ENCODE peak calls at places on chromosome 14, in ten cellular contexts. One of them, this sample, is unnamed.

GRCh38 chr14:75323571-75323970 is 44.9 kb downstream of the FOS start:
- DNase-seq in HCT116: no peak
- DNase-seq in T follicular helper cell: no peak
- DNase-seq in stimulated activated CD4-positive, alpha-beta T cell treated with anti-CD3 and anti-CD28 coated beads, Interleukin-1b, Interleukin-23, amount 100 ng/mL, for 24 hours: no peak
- DNase-seq in AG09309: no peak
- DNase-seq in LoVo: no peak
- DNase-seq in cardiac septum: no peak
- DNase-seq in mesenchymal stem cell: no peak
- DNase-seq in NCI-H345: no peak
- DNase-seq in fibroblast of the aortic adventitia: peak; percentile 30
- DNase-seq in this sample: no peak

GRCh38 chr14:29927596-29928341 is at the start of gene PRKD1:
- DNase-seq in LoVo: no peak
- DNase-seq in AG09309: no peak
- DNase-seq in NCI-H345: peak; percentile 48
- DNase-seq in fibroblast of the aortic adventitia: peak; percentile 68
- DNase-seq in cardiac septum: peak; percentile 81
- DNase-seq in HCT116: no peak
- DNase-seq in mesenchymal stem cell: peak; percentile 76
- DNase-seq in stimulated activated CD4-positive, alpha-beta T cell treated with anti-CD3 and anti-CD28 coated beads, Interleukin-1b, Interleukin-23, amount 100 ng/mL, for 24 hours: no peak
- DNase-seq in T follicular helper cell: no peak
- DNase-seq in this sample: no peak

GRCh38 chr14:100836053-100836805 is 10.3 kb downstream of the MEG3 start:
- DNase-seq in HCT116: no peak
- DNase-seq in AG09309: no peak
- DNase-seq in NCI-H345: no peak
- DNase-seq in mesenchymal stem cell: no peak
- DNase-seq in cardiac septum: no peak
- DNase-seq in T follicular helper cell: no peak
- DNase-seq in fibroblast of the aortic adventitia: no peak
- DNase-seq in stimulated activated CD4-positive, alpha-beta T cell treated with anti-CD3 and anti-CD28 coated beads, Interleukin-1b, Interleukin-23, amount 100 ng/mL, for 24 hours: no peak
- DNase-seq in LoVo: no peak
- DNase-seq in this sample: no peak

GRCh38 chr14:23076785-23077408 is 18.0 kb downstream of the ACIN1 start:
- DNase-seq in stimulated activated CD4-positive, alpha-beta T cell treated with anti-CD3 and anti-CD28 coated beads, Interleukin-1b, Interleukin-23, amount 100 ng/mL, for 24 hours: no peak
- DNase-seq in AG09309: no peak
- DNase-seq in mesenchymal stem cell: peak; percentile 58
- DNase-seq in cardiac septum: no peak
- DNase-seq in T follicular helper cell: no peak
- DNase-seq in LoVo: no peak
- DNase-seq in NCI-H345: no peak
- DNase-seq in HCT116: no peak
- DNase-seq in fibroblast of the aortic adventitia: peak; percentile 63
- DNase-seq in this sample: no peak

GRCh38 chr14:89801128-89801527 is 153.4 kb downstream of the EFCAB11 start:
- DNase-seq in mesenchymal stem cell: no peak
- DNase-seq in stimulated activated CD4-positive, alpha-beta T cell treated with anti-CD3 and anti-CD28 coated beads, Interleukin-1b, Interleukin-23, amount 100 ng/mL, for 24 hours: no peak
- DNase-seq in fibroblast of the aortic adventitia: no peak
- DNase-seq in HCT116: no peak
- DNase-seq in NCI-H345: no peak
- DNase-seq in LoVo: no peak
- DNase-seq in cardiac septum: no peak
- DNase-seq in T follicular helper cell: no peak
- DNase-seq in AG09309: no peak
- DNase-seq in this sample: no peak

GRCh38 chr14:37588956-37589737 is 5.9 kb downstream of the FOXA1 start:
- DNase-seq in stimulated activated CD4-positive, alpha-beta T cell treated with anti-CD3 and anti-CD28 coated beads, Interleukin-1b, Interleukin-23, amount 100 ng/mL, for 24 hours: no peak
- DNase-seq in AG09309: no peak
- DNase-seq in cardiac septum: no peak
- DNase-seq in HCT116: no peak
- DNase-seq in fibroblast of the aortic adventitia: no peak
- DNase-seq in mesenchymal stem cell: peak; percentile 13
- DNase-seq in NCI-H345: peak; percentile 79
- DNase-seq in LoVo: peak; percentile 41
- DNase-seq in T follicular helper cell: no peak
- DNase-seq in this sample: no peak

GRCh38 chr14:72142328-72142727 is 210.1 kb downstream of the RGS6 start:
- DNase-seq in HCT116: no peak
- DNase-seq in cardiac septum: no peak
- DNase-seq in NCI-H345: no peak
- DNase-seq in AG09309: no peak
- DNase-seq in LoVo: no peak
- DNase-seq in T follicular helper cell: no peak
- DNase-seq in fibroblast of the aortic adventitia: no peak
- DNase-seq in stimulated activated CD4-positive, alpha-beta T cell treated with anti-CD3 and anti-CD28 coated beads, Interleukin-1b, Interleukin-23, amount 100 ng/mL, for 24 hours: no peak
- DNase-seq in mesenchymal stem cell: no peak
- DNase-seq in this sample: no peak

GRCh38 chr14:75044760-75045159 is 6.5 kb downstream of the MLH3 start:
- DNase-seq in AG09309: no peak
- DNase-seq in cardiac septum: no peak
- DNase-seq in mesenchymal stem cell: no peak
- DNase-seq in HCT116: no peak
- DNase-seq in T follicular helper cell: no peak
- DNase-seq in fibroblast of the aortic adventitia: peak; percentile 31
- DNase-seq in stimulated activated CD4-positive, alpha-beta T cell treated with anti-CD3 and anti-CD28 coated beads, Interleukin-1b, Interleukin-23, amount 100 ng/mL, for 24 hours: no peak
- DNase-seq in NCI-H345: no peak
- DNase-seq in LoVo: no peak
- DNase-seq in this sample: no peak

GRCh38 chr14:21987937-21988336 is 314.3 kb upstream of the OR4E1 start:
- DNase-seq in HCT116: peak; percentile 45
- DNase-seq in cardiac septum: no peak
- DNase-seq in NCI-H345: no peak
- DNase-seq in stimulated activated CD4-positive, alpha-beta T cell treated with anti-CD3 and anti-CD28 coated beads, Interleukin-1b, Interleukin-23, amount 100 ng/mL, for 24 hours: no peak
- DNase-seq in fibroblast of the aortic adventitia: peak; percentile 2
- DNase-seq in LoVo: peak; percentile 29
- DNase-seq in mesenchymal stem cell: peak; percentile 30
- DNase-seq in AG09309: no peak
- DNase-seq in T follicular helper cell: no peak
- DNase-seq in this sample: no peak

GRCh38 chr14:90624732-90625444 is 191.3 kb downstream of the TTC7B start:
- DNase-seq in HCT116: no peak
- DNase-seq in stimulated activated CD4-positive, alpha-beta T cell treated with anti-CD3 and anti-CD28 coated beads, Interleukin-1b, Interleukin-23, amount 100 ng/mL, for 24 hours: no peak
- DNase-seq in mesenchymal stem cell: peak; percentile 50
- DNase-seq in fibroblast of the aortic adventitia: no peak
- DNase-seq in T follicular helper cell: no peak
- DNase-seq in LoVo: no peak
- DNase-seq in AG09309: no peak
- DNase-seq in cardiac septum: no peak
- DNase-seq in NCI-H345: no peak
- DNase-seq in this sample: no peak

GRCh38 chr14:95255487-95255886 is 64.2 kb downstream of the CLMN start:
- DNase-seq in AG09309: no peak
- DNase-seq in HCT116: peak; percentile 38
- DNase-seq in stimulated activated CD4-positive, alpha-beta T cell treated with anti-CD3 and anti-CD28 coated beads, Interleukin-1b, Interleukin-23, amount 100 ng/mL, for 24 hours: no peak
- DNase-seq in T follicular helper cell: no peak
- DNase-seq in cardiac septum: peak; percentile 75
- DNase-seq in fibroblast of the aortic adventitia: peak; percentile 32
- DNase-seq in NCI-H345: peak; percentile 95
- DNase-seq in mesenchymal stem cell: peak; percentile 65
- DNase-seq in LoVo: peak; percentile 70
- DNase-seq in this sample: peak; percentile 71

GRCh38 chr14:75732888-75733287 is 71.8 kb downstream of the TTLL5 start:
- DNase-seq in AG09309: no peak
- DNase-seq in LoVo: no peak
- DNase-seq in fibroblast of the aortic adventitia: no peak
- DNase-seq in mesenchymal stem cell: no peak
- DNase-seq in stimulated activated CD4-positive, alpha-beta T cell treated with anti-CD3 and anti-CD28 coated beads, Interleukin-1b, Interleukin-23, amount 100 ng/mL, for 24 hours: no peak
- DNase-seq in NCI-H345: no peak
- DNase-seq in T follicular helper cell: no peak
- DNase-seq in cardiac septum: no peak
- DNase-seq in HCT116: no peak
- DNase-seq in this sample: no peak

GRCh38 chr14:31529053-31529452 is 32.2 kb upstream of the NUBPL start:
- DNase-seq in LoVo: no peak
- DNase-seq in stimulated activated CD4-positive, alpha-beta T cell treated with anti-CD3 and anti-CD28 coated beads, Interleukin-1b, Interleukin-23, amount 100 ng/mL, for 24 hours: no peak
- DNase-seq in fibroblast of the aortic adventitia: no peak
- DNase-seq in NCI-H345: no peak
- DNase-seq in mesenchymal stem cell: peak; percentile 41
- DNase-seq in T follicular helper cell: no peak
- DNase-seq in AG09309: no peak
- DNase-seq in cardiac septum: no peak
- DNase-seq in HCT116: no peak
- DNase-seq in this sample: no peak

GRCh38 chr14:105203057-105203494 is 22.0 kb upstream of the NUDT14 start:
- DNase-seq in T follicular helper cell: peak; percentile 41
- DNase-seq in mesenchymal stem cell: peak; percentile 69
- DNase-seq in cardiac septum: no peak
- DNase-seq in LoVo: peak; percentile 65
- DNase-seq in NCI-H345: peak; percentile 57
- DNase-seq in AG09309: no peak
- DNase-seq in fibroblast of the aortic adventitia: peak; percentile 60
- DNase-seq in stimulated activated CD4-positive, alpha-beta T cell treated with anti-CD3 and anti-CD28 coated beads, Interleukin-1b, Interleukin-23, amount 100 ng/mL, for 24 hours: peak; percentile 38
- DNase-seq in HCT116: no peak
- DNase-seq in this sample: peak; percentile 35

GRCh38 chr14:50014809-50015208 is 101.6 kb downstream of the VCPKMT start:
- DNase-seq in AG09309: no peak
- DNase-seq in stimulated activated CD4-positive, alpha-beta T cell treated with anti-CD3 and anti-CD28 coated beads, Interleukin-1b, Interleukin-23, amount 100 ng/mL, for 24 hours: no peak
- DNase-seq in cardiac septum: no peak
- DNase-seq in mesenchymal stem cell: no peak
- DNase-seq in LoVo: no peak
- DNase-seq in NCI-H345: no peak
- DNase-seq in fibroblast of the aortic adventitia: no peak
- DNase-seq in T follicular helper cell: no peak
- DNase-seq in HCT116: no peak
- DNase-seq in this sample: no peak

GRCh38 chr14:91424813-91425719 is 7.4 kb upstream of the CCDC88C start:
- DNase-seq in LoVo: no peak
- DNase-seq in cardiac septum: no peak
- DNase-seq in stimulated activated CD4-positive, alpha-beta T cell treated with anti-CD3 and anti-CD28 coated beads, Interleukin-1b, Interleukin-23, amount 100 ng/mL, for 24 hours: no peak
- DNase-seq in T follicular helper cell: no peak
- DNase-seq in fibroblast of the aortic adventitia: no peak
- DNase-seq in NCI-H345: no peak
- DNase-seq in AG09309: no peak
- DNase-seq in mesenchymal stem cell: no peak
- DNase-seq in HCT116: no peak
- DNase-seq in this sample: no peak

GRCh38 chr14:86938356-86938755 is 1054.6 kb downstream of the GALC start:
- DNase-seq in NCI-H345: no peak
- DNase-seq in cardiac septum: no peak
- DNase-seq in fibroblast of the aortic adventitia: no peak
- DNase-seq in AG09309: no peak
- DNase-seq in HCT116: no peak
- DNase-seq in stimulated activated CD4-positive, alpha-beta T cell treated with anti-CD3 and anti-CD28 coated beads, Interleukin-1b, Interleukin-23, amount 100 ng/mL, for 24 hours: no peak
- DNase-seq in mesenchymal stem cell: no peak
- DNase-seq in LoVo: no peak
- DNase-seq in T follicular helper cell: no peak
- DNase-seq in this sample: no peak

GRCh38 chr14:90272523-90272922 is 16.2 kb downstream of the PSMC1 start:
- DNase-seq in mesenchymal stem cell: no peak
- DNase-seq in stimulated activated CD4-positive, alpha-beta T cell treated with anti-CD3 and anti-CD28 coated beads, Interleukin-1b, Interleukin-23, amount 100 ng/mL, for 24 hours: no peak
- DNase-seq in HCT116: no peak
- DNase-seq in AG09309: no peak
- DNase-seq in cardiac septum: no peak
- DNase-seq in NCI-H345: no peak
- DNase-seq in fibroblast of the aortic adventitia: no peak
- DNase-seq in LoVo: no peak
- DNase-seq in T follicular helper cell: no peak
- DNase-seq in this sample: no peak

GRCh38 chr14:105855893-105856675 is 329.7 kb downstream of the TMEM121 start:
- DNase-seq in cardiac septum: peak; percentile 55
- DNase-seq in NCI-H345: no peak
- DNase-seq in fibroblast of the aortic adventitia: no peak
- DNase-seq in AG09309: no peak
- DNase-seq in HCT116: no peak
- DNase-seq in T follicular helper cell: no peak
- DNase-seq in stimulated activated CD4-positive, alpha-beta T cell treated with anti-CD3 and anti-CD28 coated beads, Interleukin-1b, Interleukin-23, amount 100 ng/mL, for 24 hours: no peak
- DNase-seq in mesenchymal stem cell: no peak
- DNase-seq in LoVo: no peak
- DNase-seq in this sample: no peak

GRCh38 chr14:91568626-91569025 is 58.5 kb upstream of the PPP4R3A start:
- DNase-seq in stimulated activated CD4-positive, alpha-beta T cell treated with anti-CD3 and anti-CD28 coated beads, Interleukin-1b, Interleukin-23, amount 100 ng/mL, for 24 hours: no peak
- DNase-seq in AG09309: no peak
- DNase-seq in mesenchymal stem cell: no peak
- DNase-seq in HCT116: no peak
- DNase-seq in NCI-H345: no peak
- DNase-seq in LoVo: no peak
- DNase-seq in cardiac septum: no peak
- DNase-seq in T follicular helper cell: no peak
- DNase-seq in fibroblast of the aortic adventitia: no peak
- DNase-seq in this sample: no peak

GRCh38 chr14:20332386-20332945 is 613 bp downstream of the CCNB1IP1 start:
- DNase-seq in fibroblast of the aortic adventitia: peak; percentile 16
- DNase-seq in mesenchymal stem cell: peak; percentile 46
- DNase-seq in NCI-H345: no peak
- DNase-seq in LoVo: peak; percentile 39
- DNase-seq in AG09309: no peak
- DNase-seq in T follicular helper cell: no peak
- DNase-seq in stimulated activated CD4-positive, alpha-beta T cell treated with anti-CD3 and anti-CD28 coated beads, Interleukin-1b, Interleukin-23, amount 100 ng/mL, for 24 hours: no peak
- DNase-seq in HCT116: no peak
- DNase-seq in cardiac septum: no peak
- DNase-seq in this sample: no peak

GRCh38 chr14:36618641-36619040 is 36.2 kb upstream of the NKX2-8 start:
- DNase-seq in T follicular helper cell: no peak
- DNase-seq in LoVo: no peak
- DNase-seq in fibroblast of the aortic adventitia: no peak
- DNase-seq in cardiac septum: no peak
- DNase-seq in stimulated activated CD4-positive, alpha-beta T cell treated with anti-CD3 and anti-CD28 coated beads, Interleukin-1b, Interleukin-23, amount 100 ng/mL, for 24 hours: no peak
- DNase-seq in HCT116: no peak
- DNase-seq in AG09309: no peak
- DNase-seq in NCI-H345: no peak
- DNase-seq in mesenchymal stem cell: no peak
- DNase-seq in this sample: no peak

GRCh38 chr14:65210827-65211192 is 108.5 kb upstream of the MAX start:
- DNase-seq in NCI-H345: no peak
- DNase-seq in stimulated activated CD4-positive, alpha-beta T cell treated with anti-CD3 and anti-CD28 coated beads, Interleukin-1b, Interleukin-23, amount 100 ng/mL, for 24 hours: no peak
- DNase-seq in T follicular helper cell: no peak
- DNase-seq in AG09309: no peak
- DNase-seq in HCT116: no peak
- DNase-seq in cardiac septum: no peak
- DNase-seq in mesenchymal stem cell: peak; percentile 27
- DNase-seq in fibroblast of the aortic adventitia: peak; percentile 35
- DNase-seq in LoVo: no peak
- DNase-seq in this sample: no peak

GRCh38 chr14:75982724-75983358 is 1.0 kb upstream of the TGFB3 start:
- DNase-seq in NCI-H345: peak; percentile 67
- DNase-seq in AG09309: no peak
- DNase-seq in LoVo: no peak
- DNase-seq in HCT116: no peak
- DNase-seq in cardiac septum: peak; percentile 87
- DNase-seq in stimulated activated CD4-positive, alpha-beta T cell treated with anti-CD3 and anti-CD28 coated beads, Interleukin-1b, Interleukin-23, amount 100 ng/mL, for 24 hours: peak; percentile 20
- DNase-seq in T follicular helper cell: no peak
- DNase-seq in fibroblast of the aortic adventitia: peak; percentile 73
- DNase-seq in mesenchymal stem cell: peak; percentile 62
- DNase-seq in this sample: no peak

GRCh38 chr14:91980157-91980556 is 32.7 kb upstream of the FBLN5 start:
- DNase-seq in cardiac septum: no peak
- DNase-seq in stimulated activated CD4-positive, alpha-beta T cell treated with anti-CD3 and anti-CD28 coated beads, Interleukin-1b, Interleukin-23, amount 100 ng/mL, for 24 hours: no peak
- DNase-seq in AG09309: peak; percentile 84
- DNase-seq in mesenchymal stem cell: peak; percentile 83
- DNase-seq in T follicular helper cell: no peak
- DNase-seq in HCT116: peak; percentile 75
- DNase-seq in LoVo: peak; percentile 58
- DNase-seq in fibroblast of the aortic adventitia: peak; percentile 92
- DNase-seq in NCI-H345: no peak
- DNase-seq in this sample: no peak

GRCh38 chr14:78316711-78317110 is 146.5 kb downstream of the NRXN3 start:
- DNase-seq in LoVo: no peak
- DNase-seq in T follicular helper cell: no peak
- DNase-seq in stimulated activated CD4-positive, alpha-beta T cell treated with anti-CD3 and anti-CD28 coated beads, Interleukin-1b, Interleukin-23, amount 100 ng/mL, for 24 hours: no peak
- DNase-seq in fibroblast of the aortic adventitia: peak; percentile 17
- DNase-seq in cardiac septum: no peak
- DNase-seq in AG09309: no peak
- DNase-seq in NCI-H345: no peak
- DNase-seq in HCT116: no peak
- DNase-seq in mesenchymal stem cell: no peak
- DNase-seq in this sample: no peak

GRCh38 chr14:96598332-96598928 is 96.2 kb downstream of the PAPOLA start:
- DNase-seq in HCT116: no peak
- DNase-seq in NCI-H345: no peak
- DNase-seq in T follicular helper cell: no peak
- DNase-seq in fibroblast of the aortic adventitia: no peak
- DNase-seq in cardiac septum: no peak
- DNase-seq in stimulated activated CD4-positive, alpha-beta T cell treated with anti-CD3 and anti-CD28 coated beads, Interleukin-1b, Interleukin-23, amount 100 ng/mL, for 24 hours: no peak
- DNase-seq in mesenchymal stem cell: no peak
- DNase-seq in LoVo: no peak
- DNase-seq in AG09309: no peak
- DNase-seq in this sample: no peak